ENCODE peak calls at places on chromosomes 3 and 15, in six cellular contexts. X, W, K, L, S and U are unnamed samples. For H3K36me3, the result is how much of the 10 kb centered on the place peaks cover.

GRCh38 chr15:63226966-63227401 is 37.6 kb downstream of the RAB8B start:
- DNase-seq in K (no peak), S (no peak), W (no peak), X (no peak), L (no peak), U (no peak)

GRCh38 chr15:57079907-57080750 is 161.7 kb downstream of the TCF12 start:
- DNase-seq in K (no peak), S (no peak), X (no peak), W (no peak), L (no peak), U (no peak)

GRCh38 chr3:132405188-132405587 is 12.1 kb upstream of the DNAJC13 start:
- DNase-seq in K (no peak), W (no peak), L (no peak), X (no peak), S (no peak), U (no peak)

GRCh38 chr3:180250172-180250571 is 213.4 kb upstream of the PEX5L start:
- DNase-seq in X (peak), W (no peak), K (no peak), L (peak), S (no peak), U (no peak)

GRCh38 chr15:58360421-58361090 is 71.2 kb upstream of the LIPC start:
- DNase-seq in W (no peak), K (no peak), X (no peak), S (no peak), L (no peak), U (no peak)

GRCh38 chr3:170047133-170047404 is 9.3 kb downstream of the GPR160 start:
- DNase-seq in S (peak), L (no peak), X (no peak), W (no peak), K (no peak), U (no peak)

GRCh38 chr3:157606392-157607197 is 103.4 kb upstream of the VEPH1 start:
- DNase-seq in S (peak), L (peak), X (peak), W (peak), K (peak), U (no peak)

GRCh38 chr3:146218880-146219866 is 31.7 kb downstream of the PLSCR4 start:
- DNase-seq in K (peak), S (peak), X (no peak), W (no peak), L (peak), U (no peak)

GRCh38 chr3:172140499-172141391 is 101.4 kb downstream of the FNDC3B start:
- DNase-seq in L (peak), X (peak), S (peak), K (no peak), W (no peak), U (no peak)

GRCh38 chr3:124582621-124583437 is 147.4 kb upstream of the UMPS start:
- DNase-seq in K (no peak), X (no peak), S (no peak), W (no peak), L (no peak), U (no peak)

GRCh38 chr3:170585008-170585936 is 603 bp downstream of the SLC7A14 start:
- DNase-seq in K (no peak), W (no peak), S (no peak), L (no peak), X (no peak), U (no peak)

GRCh38 chr3:57544181-57545125 is at the start of gene DNAH12:
- DNase-seq in X (peak), K (no peak), L (peak), W (peak), S (peak), U (no peak)

GRCh38 chr15:75452968-75453702 is 1.6 kb upstream of the SIN3A start:
- DNase-seq in W (peak), X (peak), L (peak), S (peak), K (peak), U (peak)

GRCh38 chr15:70323111-70323851 is 225.6 kb upstream of the TLE3 start:
- DNase-seq in S (peak), K (no peak), X (peak), L (peak), W (no peak), U (no peak)

GRCh38 chr15:91223902-91224301 is 123.8 kb downstream of the SV2B start:
- DNase-seq in L (no peak), X (no peak), S (no peak), K (no peak), W (no peak), U (no peak)

DNA sequence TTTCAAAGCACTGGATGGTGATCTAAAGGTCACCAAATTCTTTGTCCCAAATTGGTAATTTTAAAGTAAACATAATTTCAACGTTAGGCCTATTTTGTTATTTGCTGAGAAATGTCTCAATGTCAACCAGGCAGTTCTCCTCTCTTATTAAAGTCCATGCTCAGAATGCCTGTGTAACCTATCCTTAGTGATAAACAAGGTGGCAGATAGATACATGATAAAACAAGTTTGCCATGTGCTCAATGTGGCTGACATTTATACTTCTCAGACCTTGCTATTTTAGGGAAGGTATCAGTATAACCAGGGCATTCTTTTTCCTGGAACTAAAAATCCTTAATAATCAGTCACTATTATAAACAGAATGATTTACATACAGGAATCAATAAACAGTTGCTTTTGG is 8.5 kb downstream of the MBNL1 start:
- DNase-seq in L (no peak), W (no peak), S (no peak), K (no peak), X (no peak), U (no peak)
- H3K4me3 ChIP-seq in L (no peak), W (no peak), S (no peak), K (no peak), X (no peak), U (no peak)

GRCh38 chr3:185555101-185555501 is 2.7 kb upstream of the LIPH start:
- DNase-seq in X (peak), L (peak), S (no peak), K (no peak), W (no peak), U (no peak)
- TF ChIP-seq CTCF in X (no peak), L (peak), S (no peak), K (no peak), W (no peak), U (no peak)

DNA sequence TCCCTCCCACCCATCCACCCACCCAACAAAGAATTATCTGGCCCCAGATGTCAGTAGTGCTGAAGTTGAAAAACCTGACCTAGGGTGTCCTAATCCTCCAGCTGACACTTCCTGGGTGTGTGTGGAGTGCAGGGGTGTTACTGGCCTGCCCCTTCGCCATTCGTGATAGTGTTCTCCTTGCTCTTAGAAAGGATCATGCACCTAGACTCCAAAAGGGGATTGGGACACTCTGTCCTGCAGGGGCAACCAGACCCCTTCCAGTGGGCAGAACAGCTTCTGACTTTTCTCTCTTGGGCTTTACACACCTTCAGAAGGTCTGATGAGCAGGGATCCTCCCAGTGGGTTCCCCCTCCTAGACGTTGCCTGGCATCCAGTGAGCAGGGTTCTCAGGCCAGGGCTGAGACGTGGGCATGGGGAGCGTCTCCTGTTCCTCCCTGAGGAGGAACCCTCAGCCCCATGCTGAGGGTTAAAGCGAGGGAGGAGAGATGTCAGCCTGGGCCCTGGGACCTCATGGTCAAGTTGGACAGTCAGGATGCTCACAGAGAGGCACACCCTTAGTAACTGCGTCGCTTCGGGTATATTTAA is 75.0 kb downstream of the AAGAB start:
- DNase-seq in X (no peak), K (no peak), S (no peak), W (no peak), L (no peak), U (no peak)
- H3K36me3 ChIP-seq in X (under half), K (under half), S (under half), W (under half), L (under half), U (under half)

GRCh38 chr3:39187372-39188155 is 4.8 kb downstream of the XIRP1 start:
- DNase-seq in S (no peak), X (no peak), W (no peak), K (no peak), L (no peak), U (no peak)
- H3K4me3 ChIP-seq in S (no peak), X (no peak), W (no peak), K (no peak), L (no peak), U (no peak)

GRCh38 chr15:85412956-85413854 is 32.8 kb downstream of the AKAP13 start:
- DNase-seq in S (peak), L (peak), K (peak), W (peak), X (peak), U (peak)
- TF ChIP-seq CTCF in S (no peak), L (no peak), K (no peak), W (no peak), X (no peak), U (peak)

DNA sequence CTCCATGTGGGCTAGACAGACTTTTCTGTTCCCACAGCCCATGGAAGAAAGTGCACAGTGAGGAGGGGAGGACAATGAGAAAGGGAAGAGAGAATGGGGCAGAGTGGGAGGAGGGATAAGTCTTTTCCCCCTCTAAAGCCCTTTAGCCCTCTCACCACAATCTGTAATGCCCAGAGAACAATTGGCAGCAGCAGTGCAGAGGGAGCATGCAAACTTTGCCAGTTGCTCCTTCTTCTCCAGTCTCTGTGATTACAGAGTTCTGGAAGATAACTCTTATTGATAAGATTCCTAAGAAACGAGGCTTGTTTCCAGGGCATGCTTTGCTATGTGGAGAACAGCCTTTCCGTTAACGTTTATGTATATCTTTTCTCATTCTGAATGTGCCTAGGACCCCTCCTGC is 50.0 kb upstream of the FMN1 start:
- DNase-seq in L (no peak), S (no peak), W (no peak), K (no peak), X (no peak), U (no peak)
- H3K36me3 ChIP-seq in L (under half), S (under half), W (under half), K (under half), X (under half), U (under half)